ENCODE peak calls at places on chromosomes 3 and 15, in ten cellular contexts. Y, J, D, Z, G, X, U, R, Q and O are unnamed samples.

GRCh38 chr15:68580026-68580882 is 1.5 kb downstream of the CORO2B start:
- DNase-seq in Y (peak), J (no peak), D (no peak), Z (no peak), G (no peak), X (no peak), U (no peak), R (peak), Q (no peak), O (no peak)

GRCh38 chr3:16181361-16181760 is 6.9 kb downstream of the GALNT15 start:
- DNase-seq in Y (no peak), J (no peak), D (no peak), Z (peak), G (no peak), X (peak), U (peak), R (peak), Q (peak), O (peak)

GRCh38 chr3:134239538-134239937 is 11.1 kb downstream of the RYK start:
- DNase-seq in Y (no peak), J (no peak), D (no peak), Z (no peak), G (no peak), X (no peak), U (no peak), R (no peak), Q (no peak), O (no peak)

GRCh38 chr3:46705751-46706572 is 4.8 kb downstream of the TMIE start:
- DNase-seq in Y (peak), J (no peak), D (no peak), Z (peak), G (no peak), X (no peak), U (no peak), R (peak), Q (no peak), O (no peak)

GRCh38 chr15:67611803-67612369 is 69.4 kb downstream of the MAP2K5 start:
- DNase-seq in Y (no peak), J (no peak), D (peak), Z (no peak), G (no peak), X (no peak), U (no peak), R (no peak), Q (no peak), O (no peak)

GRCh38 chr3:183327343-183327742 is 74.3 kb downstream of the B3GNT5 start:
- DNase-seq in Y (no peak), J (no peak), D (no peak), Z (no peak), G (no peak), X (no peak), U (no peak), R (no peak), Q (no peak), O (no peak)

GRCh38 chr15:66389859-66390382 is 3.2 kb downstream of the MAP2K1 start:
- DNase-seq in Y (no peak), J (no peak), D (no peak), Z (no peak), G (no peak), X (no peak), U (no peak), R (no peak), Q (no peak), O (no peak)

GRCh38 chr3:42666577-42666998 is 13.1 kb downstream of the ZBTB47 start:
- DNase-seq in Y (no peak), J (no peak), D (no peak), Z (no peak), G (no peak), X (no peak), U (no peak), R (peak), Q (no peak), O (no peak)

GRCh38 chr3:194952882-194953281 is 267.2 kb downstream of the FAM43A start:
- DNase-seq in Y (no peak), J (no peak), D (peak), Z (no peak), G (no peak), X (no peak), U (no peak), R (peak), Q (peak), O (no peak)

GRCh38 chr3:196055683-196056270 is 26.1 kb downstream of the TFRC start:
- DNase-seq in Y (no peak), J (peak), D (peak), Z (no peak), G (no peak), X (no peak), U (no peak), R (no peak), Q (no peak), O (no peak)

GRCh38 chr3:116085456-116085855 is 359.8 kb downstream of the LSAMP start:
- DNase-seq in Y (no peak), J (no peak), D (no peak), Z (no peak), G (no peak), X (no peak), U (no peak), R (no peak), Q (no peak), O (no peak)

GRCh38 chr15:52282418-52282817 is 13.2 kb downstream of the MYO5C start:
- DNase-seq in Y (no peak), J (no peak), D (no peak), Z (no peak), G (no peak), X (no peak), U (no peak), R (no peak), Q (no peak), O (no peak)

DNA sequence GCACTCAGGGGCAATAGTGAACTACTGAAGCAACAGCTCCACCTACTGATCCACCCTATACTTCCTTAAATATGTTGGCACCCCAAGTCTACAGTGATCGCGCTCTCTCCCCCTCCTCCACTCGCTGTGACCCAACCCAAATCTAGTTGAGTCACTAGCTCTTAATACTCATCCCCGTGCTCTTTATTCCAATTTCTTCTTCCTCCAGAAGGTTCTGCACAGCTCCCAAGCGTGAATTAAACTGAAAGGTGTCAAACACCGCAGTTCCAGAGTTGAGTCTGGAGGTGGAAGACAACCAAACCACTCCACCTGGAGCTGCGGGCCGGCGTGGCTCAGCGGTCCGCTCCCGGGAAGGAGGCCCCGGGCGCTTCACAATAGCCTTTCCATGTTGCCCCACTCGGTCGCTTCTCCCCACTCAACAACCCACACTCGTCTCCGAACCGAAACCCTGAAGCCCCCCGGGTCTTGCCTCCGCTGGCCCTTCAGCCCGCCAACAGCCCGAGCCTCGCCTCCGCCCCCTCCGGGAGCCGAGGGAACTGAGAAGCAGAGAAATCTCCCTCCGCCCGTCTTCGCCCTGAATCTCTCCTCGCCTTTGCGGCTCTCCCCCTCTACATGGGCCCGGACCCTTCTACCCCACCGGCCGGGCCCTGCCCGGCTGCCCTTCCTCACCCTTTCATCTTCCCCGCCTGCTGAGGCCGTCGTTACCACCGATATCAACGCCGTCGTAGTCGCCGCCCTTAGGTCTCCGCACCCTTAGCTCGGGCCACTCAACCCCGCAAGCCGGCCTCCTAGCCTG is 578 bp downstream of the NAA50 start:
- DNase-seq in Y (peak), J (peak), D (peak), Z (peak), G (peak), X (peak), U (no peak), R (peak), Q (peak), O (peak)
- TF ChIP-seq POLR2A in Y (no peak), J (no peak), D (no peak), Z (peak), G (no peak), X (peak), U (no peak), R (no peak), Q (no peak), O (no peak)

GRCh38 chr3:156341831-156342416 is 213.0 kb downstream of the SSR3 start:
- DNase-seq in Y (no peak), J (no peak), D (no peak), Z (no peak), G (no peak), X (no peak), U (no peak), R (no peak), Q (no peak), O (no peak)
- TF ChIP-seq EP300 in Y (no peak), J (no peak), D (no peak), Z (no peak), G (no peak), X (no peak), U (no peak), R (no peak), Q (no peak), O (no peak)

DNA sequence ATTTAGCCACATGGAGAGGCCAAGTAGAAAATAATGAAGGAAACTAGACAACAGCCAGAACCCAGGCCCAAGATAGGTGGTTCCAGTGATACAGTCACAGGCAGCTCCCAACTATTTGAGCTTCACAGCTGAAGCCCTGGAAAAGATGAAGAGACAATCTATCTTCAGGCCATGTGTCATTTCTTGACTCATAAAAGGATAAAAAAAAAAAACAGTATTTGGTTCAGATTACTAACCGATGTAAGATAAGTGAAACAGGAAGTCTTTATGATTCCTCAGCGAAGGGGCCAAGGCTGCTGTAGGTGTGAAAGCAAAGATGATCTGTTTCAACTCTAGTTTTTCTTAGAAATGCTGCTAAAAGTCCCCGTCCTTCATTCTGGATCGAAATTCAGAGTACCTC is 394.6 kb downstream of the ZNF385D start:
- DNase-seq in Y (no peak), J (no peak), D (no peak), Z (no peak), G (no peak), X (no peak), U (no peak), R (no peak), Q (no peak), O (no peak)
- TF ChIP-seq POLR2A in Y (no peak), J (no peak), D (no peak), Z (no peak), G (no peak), X (no peak), U (no peak), R (no peak), Q (no peak), O (no peak)

DNA sequence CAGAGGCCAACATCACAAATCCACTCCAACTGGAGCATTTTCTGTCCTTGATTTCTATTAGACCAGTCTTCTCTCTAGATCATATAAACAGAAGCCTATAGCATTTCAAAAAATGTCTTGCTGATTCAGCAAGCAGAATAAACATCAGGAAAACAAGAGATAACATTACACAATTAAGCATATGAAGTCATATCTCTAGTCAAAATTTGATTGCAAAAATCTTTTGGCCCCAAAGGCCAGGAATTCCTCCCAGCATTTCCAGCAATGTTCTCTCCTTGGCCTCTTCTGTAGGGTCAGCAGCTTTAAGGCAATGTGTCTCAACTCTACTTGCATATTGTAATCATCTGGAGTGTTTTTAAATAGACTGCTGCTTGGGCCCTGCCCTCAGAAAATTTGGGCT is 1072.4 kb downstream of the ROBO2 start:
- DNase-seq in Y (no peak), J (no peak), D (no peak), Z (no peak), G (no peak), X (no peak), U (no peak), R (no peak), Q (no peak), O (no peak)
- TF ChIP-seq EP300 in Y (no peak), J (no peak), D (no peak), Z (no peak), G (no peak), X (no peak), U (no peak), R (no peak), Q (no peak), O (no peak)

DNA sequence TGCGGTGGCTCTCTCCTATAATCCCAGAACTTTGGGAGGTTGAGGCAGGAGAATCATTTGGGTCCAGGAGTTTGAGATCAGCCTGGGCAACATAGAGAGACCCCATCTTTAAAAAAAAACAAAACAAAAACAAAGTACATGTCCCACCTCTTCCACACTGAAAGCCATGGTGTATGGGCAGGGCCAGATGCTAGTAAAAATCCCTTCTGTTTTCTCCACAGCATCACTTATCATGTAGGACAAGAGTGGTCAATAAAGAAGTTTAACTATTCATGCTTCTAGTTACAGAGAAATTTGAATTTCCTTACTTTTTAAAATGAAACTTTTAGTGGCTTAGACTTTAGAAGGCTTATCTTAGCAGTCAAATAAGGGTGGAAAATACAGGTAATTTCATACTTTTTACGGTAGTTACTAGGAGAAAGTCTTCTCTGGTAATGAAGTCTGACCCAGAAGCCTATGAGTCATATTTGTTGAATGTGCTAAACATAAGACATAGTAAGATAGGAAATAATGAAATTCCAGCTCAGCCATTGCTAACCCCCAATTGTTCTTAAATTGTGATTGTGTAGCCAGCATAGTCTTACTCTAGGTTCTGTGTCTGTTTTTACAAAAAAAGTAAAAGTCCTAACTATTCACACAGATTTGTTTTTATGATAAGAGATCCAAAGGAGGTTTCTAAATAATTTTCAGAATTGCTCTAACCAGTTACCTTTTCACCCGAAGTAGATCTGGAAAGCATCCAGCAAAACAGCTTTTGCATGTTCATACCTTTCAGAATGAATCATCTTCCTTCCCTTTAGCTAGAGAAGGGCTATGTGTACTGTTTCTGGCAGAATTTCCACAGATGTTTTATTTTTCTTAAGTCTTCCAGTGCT is 16.4 kb upstream of the ZNF609 start:
- DNase-seq in Y (no peak), J (peak), D (peak), Z (no peak), G (peak), X (no peak), U (no peak), R (peak), Q (no peak), O (no peak)
- TF ChIP-seq POLR2A in Y (no peak), J (no peak), D (no peak), Z (no peak), G (no peak), X (no peak), U (no peak), R (no peak), Q (no peak), O (no peak)